ENCODE peak calls at places on chromosomes 13 and 19, in ten cellular contexts. N, M, E, Z, H, R, S, W, F and G are unnamed samples.

GRCh38 chr19:291561-292280 is 518 bp upstream of the PLPP2 start:
- DNase-seq in N (no peak), M (no peak), E (peak; percentile 39), Z (no peak), H (peak; percentile 70), R (no peak), S (no peak), W (no peak), F (peak; percentile 40), G (no peak)

GRCh38 chr13:112741185-112741755 is 51.4 kb downstream of the ATP11A start:
- DNase-seq in N (no peak), M (no peak), E (no peak), Z (no peak), H (no peak), R (no peak), S (no peak), W (no peak), F (no peak), G (no peak)

GRCh38 chr13:81480634-81481033 is 1139.7 kb upstream of the SPRY2 start:
- DNase-seq in N (no peak), M (no peak), E (no peak), Z (no peak), H (no peak), R (no peak), S (no peak), W (peak; percentile 35), F (no peak), G (no peak)

GRCh38 chr19:14006766-14007562 is 844 bp upstream of the RFX1 start:
- DNase-seq in N (peak; percentile 90), M (no peak), E (peak; percentile 93), Z (no peak), H (peak; percentile 96), R (no peak), S (no peak), W (no peak), F (no peak), G (peak; percentile 93)

GRCh38 chr19:6071103-6071485 is 39.2 kb downstream of the RFX2 start:
- DNase-seq in N (no peak), M (no peak), E (no peak), Z (peak; percentile 72), H (no peak), R (no peak), S (no peak), W (peak; percentile 39), F (peak; percentile 85), G (no peak)

GRCh38 chr19:41887711-41888382 is 4.9 kb downstream of the ARHGEF1 start:
- DNase-seq in N (peak; percentile 35), M (peak; percentile 89), E (peak; percentile 92), Z (peak; percentile 46), H (peak; percentile 97), R (no peak), S (no peak), W (peak; percentile 96), F (peak; percentile 62), G (no peak)

GRCh38 chr19:7497292-7497691 is 8.5 kb upstream of the PEX11G start:
- DNase-seq in N (peak; percentile 42), M (no peak), E (peak; percentile 78), Z (no peak), H (peak; percentile 75), R (no peak), S (no peak), W (no peak), F (peak; percentile 44), G (peak; percentile 50)

GRCh38 chr19:516884-517424 is 9.7 kb downstream of the TPGS1 start:
- DNase-seq in N (no peak), M (no peak), E (no peak), Z (no peak), H (no peak), R (no peak), S (no peak), W (no peak), F (no peak), G (no peak)

GRCh38 chr13:49450105-49450819 is 6.2 kb downstream of the SETDB2 start:
- DNase-seq in N (no peak), M (no peak), E (no peak), Z (no peak), H (no peak), R (no peak), S (no peak), W (no peak), F (no peak), G (no peak)

GRCh38 chr19:46015961-46016425 is 6.9 kb downstream of the PGLYRP1 start:
- DNase-seq in N (peak; percentile 38), M (no peak), E (peak; percentile 56), Z (no peak), H (peak; percentile 70), R (no peak), S (no peak), W (no peak), F (peak; percentile 19), G (peak; percentile 43)

GRCh38 chr19:45168767-45169351 is 8.1 kb upstream of the NKPD1 start:
- DNase-seq in N (no peak), M (no peak), E (no peak), Z (no peak), H (no peak), R (no peak), S (no peak), W (no peak), F (no peak), G (no peak)

GRCh38 chr13:37047846-37048245 is 11.6 kb downstream of the SUPT20H start:
- DNase-seq in N (no peak), M (no peak), E (no peak), Z (no peak), H (no peak), R (no peak), S (no peak), W (no peak), F (no peak), G (no peak)

GRCh38 chr19:58407658-58408151 is 744 bp upstream of the ZNF584 start:
- DNase-seq in N (peak; percentile 22), M (no peak), E (peak; percentile 29), Z (no peak), H (peak; percentile 69), R (no peak), S (no peak), W (no peak), F (peak; percentile 44), G (no peak)

GRCh38 chr19:58409010-58409790 is 751 bp downstream of the ZNF584 start:
- DNase-seq in N (peak; percentile 33), M (no peak), E (peak; percentile 37), Z (peak; percentile 35), H (peak; percentile 65), R (no peak), S (no peak), W (no peak), F (peak; percentile 63), G (no peak)

GRCh38 chr19:58406818-58407657 is 1.4 kb upstream of the ZNF584 start:
- DNase-seq in N (no peak), M (no peak), E (peak; percentile 52), Z (no peak), H (peak; percentile 70), R (no peak), S (no peak), W (peak; percentile 33), F (peak; percentile 54), G (no peak)

GRCh38 chr19:58408152-58409009 is at the start of gene ZNF584:
- DNase-seq in N (peak; percentile 98), M (peak; percentile 91), E (peak; percentile 99), Z (peak; percentile 96), H (peak; percentile 98), R (peak; percentile 96), S (peak; percentile 79), W (peak; percentile 79), F (peak; percentile 98), G (peak; percentile 98)
- TF ChIP-seq CTCF in N (no peak), M (no peak), E (no peak), Z (peak; percentile 25), H (no peak), R (no peak), S (no peak), W (peak; percentile 28), F (peak; percentile 12), G (no peak)

GRCh38 chr13:52845766-52846566 is 2.5 kb downstream of the PCDH8 start:
- DNase-seq in N (peak; percentile 79), M (no peak), E (peak; percentile 82), Z (peak; percentile 32), H (peak; percentile 93), R (no peak), S (no peak), W (no peak), F (peak; percentile 10), G (peak; percentile 91)
- TF ChIP-seq CTCF in N (peak; percentile 47), M (no peak), E (peak; percentile 66), Z (peak; percentile 31), H (peak; percentile 68), R (peak; percentile 35), S (peak; percentile 10), W (peak; percentile 27), F (no peak), G (peak; percentile 32)

DNA sequence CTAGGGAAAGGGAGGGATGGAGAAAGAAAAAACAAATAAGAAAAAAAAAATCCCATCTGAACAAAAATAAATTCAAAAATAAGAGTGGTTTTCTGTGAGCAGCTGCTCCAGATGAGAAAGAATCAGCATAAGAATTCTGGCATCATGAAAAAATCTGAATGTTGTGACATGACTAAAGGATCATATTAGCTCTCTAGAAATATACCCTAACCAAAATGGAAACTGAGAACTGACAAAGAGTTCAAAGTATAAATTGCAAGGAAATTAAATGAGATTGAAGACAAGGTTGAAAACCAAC is 579.0 kb downstream of the UQCRFS1 start:
- DNase-seq in N (no peak), M (no peak), E (no peak), Z (no peak), H (no peak), R (no peak), S (no peak), W (no peak), F (no peak), G (no peak)
- TF ChIP-seq CTCF in N (no peak), M (no peak), E (no peak), Z (no peak), H (peak; percentile 11), R (no peak), S (no peak), W (no peak), F (no peak), G (peak; percentile 64)

GRCh38 chr13:94710881-94711560 is 1.3 kb downstream of the SOX21 start:
- DNase-seq in N (peak; percentile 60), M (no peak), E (peak; percentile 62), Z (no peak), H (peak; percentile 86), R (no peak), S (no peak), W (no peak), F (peak; percentile 37), G (peak; percentile 50)
- TF ChIP-seq CTCF in N (no peak), M (no peak), E (peak; percentile 32), Z (no peak), H (peak; percentile 59), R (no peak), S (peak; percentile 16), W (no peak), F (no peak), G (peak; percentile 47)